ENCODE peak calls at places on chromosomes 4 and X, in five cellular contexts. One of them, this sample, is unnamed.

GRCh38 chrX:117973175-117974075 is 143.2 kb downstream of the KLHL13 start:
- DNase-seq in coronary artery: no peak
- DNase-seq in CD8-positive, alpha-beta T cell: no peak
- DNase-seq in upper lobe of right lung: no peak
- DNase-seq in cardiac muscle cell: peak; percentile 7
- DNase-seq in this sample: no peak

GRCh38 chrX:34563809-34564208 is 93.3 kb downstream of the TMEM47 start:
- DNase-seq in coronary artery: no peak
- DNase-seq in CD8-positive, alpha-beta T cell: no peak
- DNase-seq in upper lobe of right lung: no peak
- DNase-seq in cardiac muscle cell: no peak
- DNase-seq in this sample: no peak

GRCh38 chrX:11429543-11430085 is 136.4 kb downstream of the AMELX start:
- DNase-seq in coronary artery: no peak
- DNase-seq in CD8-positive, alpha-beta T cell: no peak
- DNase-seq in upper lobe of right lung: no peak
- DNase-seq in cardiac muscle cell: no peak
- DNase-seq in this sample: no peak

GRCh38 chrX:118536687-118537461 is 41.3 kb downstream of the DOCK11 start:
- DNase-seq in coronary artery: no peak
- DNase-seq in CD8-positive, alpha-beta T cell: peak; percentile 57
- DNase-seq in upper lobe of right lung: no peak
- DNase-seq in cardiac muscle cell: peak; percentile 28
- DNase-seq in this sample: no peak

GRCh38 chr4:140943486-140943885 is 187.3 kb upstream of the TBC1D9 start:
- DNase-seq in coronary artery: no peak
- DNase-seq in CD8-positive, alpha-beta T cell: no peak
- DNase-seq in upper lobe of right lung: no peak
- DNase-seq in cardiac muscle cell: no peak
- DNase-seq in this sample: no peak

GRCh38 chrX:118644378-118644777 is 83.0 kb upstream of the IL13RA1 start:
- DNase-seq in coronary artery: no peak
- DNase-seq in CD8-positive, alpha-beta T cell: no peak
- DNase-seq in upper lobe of right lung: no peak
- DNase-seq in cardiac muscle cell: peak; percentile 1
- DNase-seq in this sample: peak; percentile 29

GRCh38 chr4:170743633-170744032 is 653.9 kb upstream of the AADAT start:
- DNase-seq in coronary artery: no peak
- DNase-seq in CD8-positive, alpha-beta T cell: no peak
- DNase-seq in upper lobe of right lung: no peak
- DNase-seq in cardiac muscle cell: no peak
- DNase-seq in this sample: peak; percentile 17

GRCh38 chr4:78092850-78093249 is 35.7 kb downstream of the FRAS1 start:
- DNase-seq in coronary artery: no peak
- DNase-seq in CD8-positive, alpha-beta T cell: no peak
- DNase-seq in upper lobe of right lung: no peak
- DNase-seq in cardiac muscle cell: no peak
- DNase-seq in this sample: no peak

GRCh38 chr4:2069161-2069971 is 10.2 kb downstream of the NAT8L start:
- DNase-seq in coronary artery: no peak
- DNase-seq in CD8-positive, alpha-beta T cell: no peak
- DNase-seq in upper lobe of right lung: peak; percentile 58
- DNase-seq in cardiac muscle cell: no peak
- DNase-seq in this sample: no peak

GRCh38 chr4:108045687-108046024 is 56.0 kb downstream of the HADH start:
- DNase-seq in coronary artery: no peak
- DNase-seq in CD8-positive, alpha-beta T cell: no peak
- DNase-seq in upper lobe of right lung: no peak
- DNase-seq in cardiac muscle cell: no peak
- DNase-seq in this sample: peak; percentile 29

GRCh38 chr4:112083587-112084347 is 61.5 kb upstream of the FAM241A start:
- DNase-seq in coronary artery: no peak
- DNase-seq in CD8-positive, alpha-beta T cell: no peak
- DNase-seq in upper lobe of right lung: no peak
- DNase-seq in cardiac muscle cell: no peak
- DNase-seq in this sample: no peak

GRCh38 chr4:159777689-159778088 is 674.8 kb downstream of the RAPGEF2 start:
- DNase-seq in coronary artery: no peak
- DNase-seq in CD8-positive, alpha-beta T cell: no peak
- DNase-seq in upper lobe of right lung: no peak
- DNase-seq in cardiac muscle cell: no peak
- DNase-seq in this sample: no peak

GRCh38 chr4:176780995-176781738 is 11.6 kb downstream of the VEGFC start:
- DNase-seq in coronary artery: no peak
- DNase-seq in CD8-positive, alpha-beta T cell: no peak
- DNase-seq in upper lobe of right lung: no peak
- DNase-seq in cardiac muscle cell: no peak
- DNase-seq in this sample: no peak

GRCh38 chr4:45120163-45120562 is 393.8 kb upstream of the GNPDA2 start:
- DNase-seq in coronary artery: no peak
- DNase-seq in CD8-positive, alpha-beta T cell: no peak
- DNase-seq in upper lobe of right lung: no peak
- DNase-seq in cardiac muscle cell: peak; percentile 64
- DNase-seq in this sample: peak; percentile 54

GRCh38 chr4:89836897-89837384 is at the start of gene SNCA:
- DNase-seq in coronary artery: no peak
- DNase-seq in CD8-positive, alpha-beta T cell: no peak
- DNase-seq in upper lobe of right lung: peak; percentile 81
- DNase-seq in cardiac muscle cell: peak; percentile 89
- DNase-seq in this sample: peak; percentile 74

GRCh38 chr4:105050896-105051295 is 95.8 kb upstream of the TET2 start:
- DNase-seq in coronary artery: no peak
- DNase-seq in CD8-positive, alpha-beta T cell: no peak
- DNase-seq in upper lobe of right lung: no peak
- DNase-seq in cardiac muscle cell: no peak
- DNase-seq in this sample: no peak

GRCh38 chrX:69807400-69807799 is 191.5 kb downstream of the EDA start:
- DNase-seq in coronary artery: no peak
- DNase-seq in CD8-positive, alpha-beta T cell: no peak
- DNase-seq in upper lobe of right lung: no peak
- DNase-seq in cardiac muscle cell: no peak
- DNase-seq in this sample: no peak

GRCh38 chrX:23901065-23901464 is 6.7 kb downstream of the APOO start:
- DNase-seq in coronary artery: no peak
- DNase-seq in CD8-positive, alpha-beta T cell: no peak
- DNase-seq in upper lobe of right lung: no peak
- DNase-seq in cardiac muscle cell: no peak
- DNase-seq in this sample: peak; percentile 58

GRCh38 chrX:1463581-1464281 is 11.0 kb upstream of the ASMTL start:
- DNase-seq in coronary artery: peak; percentile 40
- DNase-seq in CD8-positive, alpha-beta T cell: peak; percentile 45
- DNase-seq in upper lobe of right lung: peak; percentile 40
- DNase-seq in cardiac muscle cell: no peak
- DNase-seq in this sample: no peak

GRCh38 chr4:113835005-113835404 is 73.5 kb upstream of the CAMK2D start:
- DNase-seq in coronary artery: no peak
- DNase-seq in CD8-positive, alpha-beta T cell: no peak
- DNase-seq in upper lobe of right lung: no peak
- DNase-seq in cardiac muscle cell: no peak
- DNase-seq in this sample: no peak

GRCh38 chr4:90209922-90210321 is 82.7 kb downstream of the CCSER1 start:
- DNase-seq in coronary artery: no peak
- DNase-seq in CD8-positive, alpha-beta T cell: no peak
- DNase-seq in upper lobe of right lung: no peak
- DNase-seq in cardiac muscle cell: no peak
- DNase-seq in this sample: peak; percentile 11

GRCh38 chrX:141220342-141221008 is 21.8 kb downstream of the SPANXC start:
- DNase-seq in coronary artery: no peak
- DNase-seq in CD8-positive, alpha-beta T cell: no peak
- DNase-seq in upper lobe of right lung: no peak
- DNase-seq in cardiac muscle cell: no peak
- DNase-seq in this sample: peak; percentile 6

GRCh38 chr4:4960574-4960973 is 58.7 kb downstream of the CYTL1 start:
- DNase-seq in coronary artery: no peak
- DNase-seq in CD8-positive, alpha-beta T cell: no peak
- DNase-seq in upper lobe of right lung: no peak
- DNase-seq in cardiac muscle cell: no peak
- DNase-seq in this sample: no peak

GRCh38 chrX:154044045-154044444 is 24.3 kb upstream of the IRAK1 start:
- DNase-seq in coronary artery: no peak
- DNase-seq in CD8-positive, alpha-beta T cell: no peak
- DNase-seq in upper lobe of right lung: no peak
- DNase-seq in cardiac muscle cell: no peak
- DNase-seq in this sample: no peak

GRCh38 chrX:154046262-154046771 is 26.6 kb upstream of the IRAK1 start:
- DNase-seq in coronary artery: no peak
- DNase-seq in CD8-positive, alpha-beta T cell: no peak
- DNase-seq in upper lobe of right lung: no peak
- DNase-seq in cardiac muscle cell: no peak
- DNase-seq in this sample: peak; percentile 67

GRCh38 chrX:154040307-154040756 is 20.6 kb upstream of the IRAK1 start:
- DNase-seq in coronary artery: no peak
- DNase-seq in CD8-positive, alpha-beta T cell: no peak
- DNase-seq in upper lobe of right lung: no peak
- DNase-seq in cardiac muscle cell: no peak
- DNase-seq in this sample: peak; percentile 66

GRCh38 chrX:154040863-154041262 is 21.2 kb upstream of the IRAK1 start:
- DNase-seq in coronary artery: no peak
- DNase-seq in CD8-positive, alpha-beta T cell: no peak
- DNase-seq in upper lobe of right lung: no peak
- DNase-seq in cardiac muscle cell: no peak
- DNase-seq in this sample: no peak

DNA sequence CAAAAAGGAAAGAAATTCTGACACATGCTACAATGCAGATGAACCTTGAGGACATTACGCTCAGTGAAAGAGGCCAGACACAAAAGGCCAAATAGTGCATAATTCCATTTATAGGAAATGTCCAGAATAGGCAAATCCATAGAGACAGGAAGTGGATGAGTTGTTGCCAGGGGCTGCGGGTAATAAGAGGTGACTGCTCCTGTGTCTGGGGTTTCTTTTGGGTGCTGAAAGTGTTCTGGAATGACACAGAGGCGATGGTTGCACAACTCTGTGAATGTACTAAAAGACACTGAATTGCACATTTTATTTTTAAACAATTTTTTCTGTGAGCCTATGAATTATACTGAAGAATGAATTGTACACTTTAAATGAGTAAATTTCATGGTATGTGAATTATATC is 23.3 kb upstream of the IRAK1 start:
- DNase-seq in coronary artery: no peak
- DNase-seq in CD8-positive, alpha-beta T cell: no peak
- DNase-seq in upper lobe of right lung: no peak
- DNase-seq in cardiac muscle cell: no peak
- DNase-seq in this sample: no peak
- H3K27ac ChIP-seq in coronary artery: peak overlapping the region; percentile 46
- H3K27ac ChIP-seq in CD8-positive, alpha-beta T cell: no peak overlapping the region
- H3K27ac ChIP-seq in upper lobe of right lung: no peak overlapping the region
- H3K27ac ChIP-seq in cardiac muscle cell: no peak overlapping the region
- H3K27ac ChIP-seq in this sample: peak overlapping the region; percentile 93

DNA sequence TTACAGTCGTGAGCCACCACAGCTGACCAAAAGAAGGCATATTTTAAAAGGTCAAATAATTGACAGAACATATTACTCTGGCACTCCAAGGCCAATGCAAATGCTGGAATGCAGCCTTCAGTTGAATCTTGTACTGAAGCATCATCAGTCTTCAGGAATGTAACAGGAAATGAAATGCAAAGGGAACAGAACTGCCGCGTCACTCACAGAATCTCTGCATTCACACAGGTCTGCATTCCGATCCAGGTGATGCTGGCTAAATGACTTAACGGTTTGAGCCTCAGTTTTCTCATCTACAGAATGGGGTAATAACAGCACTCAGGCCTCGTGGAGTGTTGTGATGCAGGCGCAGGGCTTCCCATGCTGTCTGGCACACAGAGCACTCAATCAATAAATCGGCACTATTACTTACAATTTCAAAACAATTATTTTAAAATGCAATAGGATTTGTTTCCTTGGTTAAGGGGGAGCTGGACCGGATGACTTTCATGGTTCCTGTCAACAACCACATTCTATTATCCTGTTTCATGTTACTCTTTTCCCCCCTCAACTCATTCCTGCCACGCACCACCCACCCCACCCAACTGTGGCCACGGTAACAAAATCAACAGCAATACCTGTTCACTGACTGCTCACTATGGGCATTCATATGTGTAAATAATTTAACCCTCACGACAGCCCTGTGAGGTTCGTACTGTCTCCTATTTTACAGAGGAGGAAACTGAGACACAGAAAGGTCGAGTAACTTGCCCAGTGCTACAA is 32.5 kb downstream of the IGFBP7 start:
- DNase-seq in coronary artery: no peak
- DNase-seq in CD8-positive, alpha-beta T cell: no peak
- DNase-seq in upper lobe of right lung: no peak
- DNase-seq in cardiac muscle cell: no peak
- DNase-seq in this sample: no peak
- H3K27ac ChIP-seq in coronary artery: peak overlapping the region; percentile 81
- H3K27ac ChIP-seq in CD8-positive, alpha-beta T cell: no peak overlapping the region
- H3K27ac ChIP-seq in upper lobe of right lung: no peak overlapping the region
- H3K27ac ChIP-seq in cardiac muscle cell: peak overlapping the region; percentile 95
- H3K27ac ChIP-seq in this sample: peak overlapping the region; percentile 58

GRCh38 chr4:156968479-156968984 is 3.1 kb downstream of the PDGFC start:
- DNase-seq in coronary artery: peak; percentile 75
- DNase-seq in CD8-positive, alpha-beta T cell: no peak
- DNase-seq in upper lobe of right lung: no peak
- DNase-seq in cardiac muscle cell: peak; percentile 69
- DNase-seq in this sample: peak; percentile 83

GRCh38 chr4:156970501-156971167 is 965 bp downstream of the PDGFC start:
- DNase-seq in coronary artery: peak; percentile 84
- DNase-seq in CD8-positive, alpha-beta T cell: no peak
- DNase-seq in upper lobe of right lung: peak; percentile 85
- DNase-seq in cardiac muscle cell: peak; percentile 82
- DNase-seq in this sample: peak; percentile 79

GRCh38 chr4:156971168-156971601 is 414 bp downstream of the PDGFC start:
- DNase-seq in coronary artery: no peak
- DNase-seq in CD8-positive, alpha-beta T cell: no peak
- DNase-seq in upper lobe of right lung: peak; percentile 74
- DNase-seq in cardiac muscle cell: peak; percentile 47
- DNase-seq in this sample: no peak

GRCh38 chr4:156971623-156972369 is at the start of gene PDGFC:
- DNase-seq in coronary artery: peak; percentile 90
- DNase-seq in CD8-positive, alpha-beta T cell: no peak
- DNase-seq in upper lobe of right lung: peak; percentile 95
- DNase-seq in cardiac muscle cell: peak; percentile 88
- DNase-seq in this sample: peak; percentile 91

GRCh38 chr4:156969136-156969535 is 2.5 kb downstream of the PDGFC start:
- DNase-seq in coronary artery: no peak
- DNase-seq in CD8-positive, alpha-beta T cell: no peak
- DNase-seq in upper lobe of right lung: no peak
- DNase-seq in cardiac muscle cell: no peak
- DNase-seq in this sample: no peak
- H3K27ac ChIP-seq in coronary artery: peak overlapping the region; percentile 93
- H3K27ac ChIP-seq in CD8-positive, alpha-beta T cell: no peak overlapping the region
- H3K27ac ChIP-seq in upper lobe of right lung: no peak overlapping the region
- H3K27ac ChIP-seq in cardiac muscle cell: no peak overlapping the region
- H3K27ac ChIP-seq in this sample: peak overlapping the region; percentile 96

DNA sequence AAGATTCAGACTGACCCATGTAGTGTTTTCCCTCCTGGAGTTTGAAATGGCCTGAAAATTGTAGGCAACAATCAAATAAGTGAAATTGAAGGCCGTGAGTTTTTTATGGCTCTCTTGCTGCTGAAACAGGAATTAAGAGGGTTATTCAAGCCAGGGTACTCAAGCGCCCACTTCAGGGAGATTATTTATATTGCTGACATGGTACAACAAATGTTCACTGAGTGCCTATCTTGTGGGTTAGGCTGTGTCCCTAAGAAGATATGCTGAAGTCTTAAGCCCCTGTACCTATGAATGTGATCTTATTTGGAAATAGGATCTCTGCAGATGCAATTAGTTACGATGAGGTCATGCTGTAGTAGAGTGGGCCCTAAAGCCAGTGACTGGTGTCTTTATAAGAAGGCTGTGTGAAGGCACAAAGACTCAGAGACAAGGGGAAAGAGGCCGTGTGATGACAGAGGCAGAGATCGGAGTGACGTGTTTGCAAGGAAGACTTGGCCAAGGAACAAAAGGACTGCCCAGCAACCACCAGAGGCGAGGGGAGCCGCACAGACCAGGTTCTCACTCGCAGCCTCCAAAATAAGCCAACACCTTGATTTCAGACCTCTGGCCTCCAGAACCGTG is 72.9 kb downstream of the MED28 start:
- DNase-seq in coronary artery: no peak
- DNase-seq in CD8-positive, alpha-beta T cell: no peak
- DNase-seq in upper lobe of right lung: no peak
- DNase-seq in cardiac muscle cell: no peak
- DNase-seq in this sample: no peak
- H3K27ac ChIP-seq in coronary artery: no peak overlapping the region
- H3K27ac ChIP-seq in CD8-positive, alpha-beta T cell: no peak overlapping the region
- H3K27ac ChIP-seq in upper lobe of right lung: no peak overlapping the region
- H3K27ac ChIP-seq in cardiac muscle cell: no peak overlapping the region
- H3K27ac ChIP-seq in this sample: no peak overlapping the region

This sample was measured in hepatocyte.